ENCODE peak calls at places on chromosomes 12 and 14, in eight cellular contexts. One of them, this sample, is unnamed.

GRCh38 chr12:70609203-70609602 is 28.0 kb downstream of the PTPRB start:
- DNase-seq in NCI-H524 treated with DMSO at 0.1 percent for 48 hours: no peak
- DNase-seq in NCI-H1092: no peak
- DNase-seq in glomerular endothelial cell: no peak
- DNase-seq in HEK293T: peak; percentile 10
- DNase-seq in endothelial cell of umbilical vein: peak; percentile 58
- DNase-seq in NCI-H1436: no peak
- DNase-seq in left ventricle myocardium inferior: no peak
- DNase-seq in this sample: no peak

GRCh38 chr14:56881181-56881580 is 70.9 kb upstream of the OTX2 start:
- DNase-seq in NCI-H524 treated with DMSO at 0.1 percent for 48 hours: no peak
- DNase-seq in NCI-H1092: no peak
- DNase-seq in glomerular endothelial cell: no peak
- DNase-seq in HEK293T: no peak
- DNase-seq in endothelial cell of umbilical vein: no peak
- DNase-seq in NCI-H1436: no peak
- DNase-seq in left ventricle myocardium inferior: no peak
- DNase-seq in this sample: no peak

GRCh38 chr12:102948941-102949352 is 8.5 kb upstream of the ASCL1 start:
- DNase-seq in NCI-H524 treated with DMSO at 0.1 percent for 48 hours: peak; percentile 45
- DNase-seq in NCI-H1092: peak; percentile 45
- DNase-seq in glomerular endothelial cell: no peak
- DNase-seq in HEK293T: peak; percentile 53
- DNase-seq in endothelial cell of umbilical vein: peak; percentile 49
- DNase-seq in NCI-H1436: peak; percentile 61
- DNase-seq in left ventricle myocardium inferior: peak; percentile 21
- DNase-seq in this sample: peak; percentile 55

GRCh38 chr12:57107456-57107855 is 3.7 kb downstream of the STAT6 start:
- DNase-seq in NCI-H524 treated with DMSO at 0.1 percent for 48 hours: no peak
- DNase-seq in NCI-H1092: no peak
- DNase-seq in glomerular endothelial cell: no peak
- DNase-seq in HEK293T: no peak
- DNase-seq in endothelial cell of umbilical vein: no peak
- DNase-seq in NCI-H1436: no peak
- DNase-seq in left ventricle myocardium inferior: no peak
- DNase-seq in this sample: no peak

GRCh38 chr12:64675795-64676194 is 65.5 kb downstream of the RASSF3 start:
- DNase-seq in NCI-H524 treated with DMSO at 0.1 percent for 48 hours: no peak
- DNase-seq in NCI-H1092: no peak
- DNase-seq in glomerular endothelial cell: no peak
- DNase-seq in HEK293T: no peak
- DNase-seq in endothelial cell of umbilical vein: peak; percentile 80
- DNase-seq in NCI-H1436: no peak
- DNase-seq in left ventricle myocardium inferior: peak; percentile 30
- DNase-seq in this sample: no peak

GRCh38 chr12:32390572-32391219 is 8.7 kb upstream of the FGD4 start:
- DNase-seq in NCI-H524 treated with DMSO at 0.1 percent for 48 hours: no peak
- DNase-seq in NCI-H1092: peak; percentile 62
- DNase-seq in glomerular endothelial cell: no peak
- DNase-seq in HEK293T: no peak
- DNase-seq in endothelial cell of umbilical vein: peak; percentile 14
- DNase-seq in NCI-H1436: no peak
- DNase-seq in left ventricle myocardium inferior: peak; percentile 25
- DNase-seq in this sample: no peak

GRCh38 chr14:35944847-35945246 is 118.7 kb downstream of the BRMS1L start:
- DNase-seq in NCI-H524 treated with DMSO at 0.1 percent for 48 hours: peak; percentile 15
- DNase-seq in NCI-H1092: no peak
- DNase-seq in glomerular endothelial cell: no peak
- DNase-seq in HEK293T: peak; percentile 63
- DNase-seq in endothelial cell of umbilical vein: no peak
- DNase-seq in NCI-H1436: no peak
- DNase-seq in left ventricle myocardium inferior: no peak
- DNase-seq in this sample: no peak

GRCh38 chr12:124390442-124391116 is 95.7 kb downstream of the RFLNA start:
- DNase-seq in NCI-H524 treated with DMSO at 0.1 percent for 48 hours: no peak
- DNase-seq in NCI-H1092: no peak
- DNase-seq in glomerular endothelial cell: no peak
- DNase-seq in HEK293T: no peak
- DNase-seq in endothelial cell of umbilical vein: peak; percentile 72
- DNase-seq in NCI-H1436: no peak
- DNase-seq in left ventricle myocardium inferior: peak; percentile 66
- DNase-seq in this sample: no peak

GRCh38 chr12:48201091-48201490 is 2.0 kb downstream of the OR10AD1 start:
- DNase-seq in NCI-H524 treated with DMSO at 0.1 percent for 48 hours: no peak
- DNase-seq in NCI-H1092: no peak
- DNase-seq in glomerular endothelial cell: no peak
- DNase-seq in HEK293T: no peak
- DNase-seq in endothelial cell of umbilical vein: no peak
- DNase-seq in NCI-H1436: no peak
- DNase-seq in left ventricle myocardium inferior: no peak
- DNase-seq in this sample: no peak

GRCh38 chr14:38197761-38198345 is 9.9 kb upstream of the SSTR1 start:
- DNase-seq in NCI-H524 treated with DMSO at 0.1 percent for 48 hours: peak; percentile 51
- DNase-seq in NCI-H1092: no peak
- DNase-seq in glomerular endothelial cell: no peak
- DNase-seq in HEK293T: no peak
- DNase-seq in endothelial cell of umbilical vein: no peak
- DNase-seq in NCI-H1436: no peak
- DNase-seq in left ventricle myocardium inferior: no peak
- DNase-seq in this sample: no peak

GRCh38 chr12:22333186-22333745 is 1.2 kb downstream of the ST8SIA1 start:
- DNase-seq in NCI-H524 treated with DMSO at 0.1 percent for 48 hours: no peak
- DNase-seq in NCI-H1092: no peak
- DNase-seq in glomerular endothelial cell: no peak
- DNase-seq in HEK293T: no peak
- DNase-seq in endothelial cell of umbilical vein: no peak
- DNase-seq in NCI-H1436: no peak
- DNase-seq in left ventricle myocardium inferior: no peak
- DNase-seq in this sample: no peak

GRCh38 chr12:123757555-123757954 is 4.5 kb upstream of the DNAH10 start:
- DNase-seq in NCI-H524 treated with DMSO at 0.1 percent for 48 hours: no peak
- DNase-seq in NCI-H1092: no peak
- DNase-seq in glomerular endothelial cell: no peak
- DNase-seq in HEK293T: peak; percentile 28
- DNase-seq in endothelial cell of umbilical vein: no peak
- DNase-seq in NCI-H1436: no peak
- DNase-seq in left ventricle myocardium inferior: no peak
- DNase-seq in this sample: no peak

GRCh38 chr14:24337824-24338175 is 2.0 kb downstream of the RIPK3 start:
- DNase-seq in NCI-H524 treated with DMSO at 0.1 percent for 48 hours: no peak
- DNase-seq in NCI-H1092: no peak
- DNase-seq in glomerular endothelial cell: no peak
- DNase-seq in HEK293T: no peak
- DNase-seq in endothelial cell of umbilical vein: no peak
- DNase-seq in NCI-H1436: no peak
- DNase-seq in left ventricle myocardium inferior: no peak
- DNase-seq in this sample: no peak

GRCh38 chr14:105748204-105748578 is 221.8 kb downstream of the TMEM121 start:
- DNase-seq in NCI-H524 treated with DMSO at 0.1 percent for 48 hours: no peak
- DNase-seq in NCI-H1092: peak; percentile 70
- DNase-seq in glomerular endothelial cell: no peak
- DNase-seq in HEK293T: no peak
- DNase-seq in endothelial cell of umbilical vein: no peak
- DNase-seq in NCI-H1436: no peak
- DNase-seq in left ventricle myocardium inferior: peak; percentile 29
- DNase-seq in this sample: no peak

GRCh38 chr14:68306934-68307758 is 485.7 kb downstream of the ZFP36L1 start:
- DNase-seq in NCI-H524 treated with DMSO at 0.1 percent for 48 hours: peak; percentile 85
- DNase-seq in NCI-H1092: peak; percentile 74
- DNase-seq in glomerular endothelial cell: no peak
- DNase-seq in HEK293T: peak; percentile 17
- DNase-seq in endothelial cell of umbilical vein: no peak
- DNase-seq in NCI-H1436: peak; percentile 50
- DNase-seq in left ventricle myocardium inferior: no peak
- DNase-seq in this sample: peak; percentile 84

GRCh38 chr12:34218193-34219045 is 196.1 kb downstream of the ALG10 start:
- DNase-seq in NCI-H524 treated with DMSO at 0.1 percent for 48 hours: peak; percentile 11
- DNase-seq in NCI-H1092: peak; percentile 60
- DNase-seq in glomerular endothelial cell: peak; percentile 29
- DNase-seq in HEK293T: peak; percentile 57
- DNase-seq in endothelial cell of umbilical vein: peak; percentile 55
- DNase-seq in NCI-H1436: peak; percentile 47
- DNase-seq in left ventricle myocardium inferior: peak; percentile 44
- DNase-seq in this sample: peak; percentile 61

GRCh38 chr12:71551529-71551928 is 111.9 kb downstream of the LGR5 start:
- DNase-seq in NCI-H524 treated with DMSO at 0.1 percent for 48 hours: no peak
- DNase-seq in NCI-H1092: no peak
- DNase-seq in glomerular endothelial cell: no peak
- DNase-seq in HEK293T: peak; percentile 14
- DNase-seq in endothelial cell of umbilical vein: peak; percentile 6
- DNase-seq in NCI-H1436: peak; percentile 5
- DNase-seq in left ventricle myocardium inferior: no peak
- DNase-seq in this sample: no peak

GRCh38 chr12:13941258-13942249 is 39.8 kb downstream of the GRIN2B start:
- DNase-seq in NCI-H524 treated with DMSO at 0.1 percent for 48 hours: peak; percentile 29
- DNase-seq in NCI-H1092: peak; percentile 61
- DNase-seq in glomerular endothelial cell: no peak
- DNase-seq in HEK293T: peak; percentile 52
- DNase-seq in endothelial cell of umbilical vein: peak; percentile 1
- DNase-seq in NCI-H1436: no peak
- DNase-seq in left ventricle myocardium inferior: no peak
- DNase-seq in this sample: peak; percentile 77

GRCh38 chr12:121289962-121290361 is 6.5 kb downstream of the CAMKK2 start:
- DNase-seq in NCI-H524 treated with DMSO at 0.1 percent for 48 hours: no peak
- DNase-seq in NCI-H1092: no peak
- DNase-seq in glomerular endothelial cell: no peak
- DNase-seq in HEK293T: no peak
- DNase-seq in endothelial cell of umbilical vein: no peak
- DNase-seq in NCI-H1436: no peak
- DNase-seq in left ventricle myocardium inferior: no peak
- DNase-seq in this sample: no peak

GRCh38 chr12:115464673-115465060 is 780.7 kb upstream of the TBX3 start:
- DNase-seq in NCI-H524 treated with DMSO at 0.1 percent for 48 hours: no peak
- DNase-seq in NCI-H1092: no peak
- DNase-seq in glomerular endothelial cell: no peak
- DNase-seq in HEK293T: no peak
- DNase-seq in endothelial cell of umbilical vein: no peak
- DNase-seq in NCI-H1436: no peak
- DNase-seq in left ventricle myocardium inferior: no peak
- DNase-seq in this sample: no peak

GRCh38 chr12:26651566-26652188 is 181.3 kb downstream of the ITPR2 start:
- DNase-seq in NCI-H524 treated with DMSO at 0.1 percent for 48 hours: peak; percentile 16
- DNase-seq in NCI-H1092: no peak
- DNase-seq in glomerular endothelial cell: peak; percentile 75
- DNase-seq in HEK293T: peak; percentile 69
- DNase-seq in endothelial cell of umbilical vein: peak; percentile 75
- DNase-seq in NCI-H1436: peak; percentile 23
- DNase-seq in left ventricle myocardium inferior: no peak
- DNase-seq in this sample: peak; percentile 15

GRCh38 chr12:56084958-56085543 is 5.1 kb downstream of the ERBB3 start:
- DNase-seq in NCI-H524 treated with DMSO at 0.1 percent for 48 hours: no peak
- DNase-seq in NCI-H1092: no peak
- DNase-seq in glomerular endothelial cell: no peak
- DNase-seq in HEK293T: peak; percentile 68
- DNase-seq in endothelial cell of umbilical vein: peak; percentile 20
- DNase-seq in NCI-H1436: no peak
- DNase-seq in left ventricle myocardium inferior: no peak
- DNase-seq in this sample: no peak

GRCh38 chr12:88764781-88765470 is 184.7 kb upstream of the KITLG start:
- DNase-seq in NCI-H524 treated with DMSO at 0.1 percent for 48 hours: no peak
- DNase-seq in NCI-H1092: no peak
- DNase-seq in glomerular endothelial cell: no peak
- DNase-seq in HEK293T: no peak
- DNase-seq in endothelial cell of umbilical vein: no peak
- DNase-seq in NCI-H1436: no peak
- DNase-seq in left ventricle myocardium inferior: no peak
- DNase-seq in this sample: no peak